ENCODE peak calls at places on chromosomes 12 and 14, in ten cellular contexts. W is tibial artery; E is Caco-2; Q is CD8-positive, alpha-beta memory T cell; Y is lung; I is GM23338; D is H1; O is left lung; T is lower lobe of right lung; R is heart left ventricle. Z is an unnamed sample.
A peak's percentile ranks its signal among the peaks of the same experiment; 100 is the strongest.

GRCh38 chr14:70893842-70894237 is 13.4 kb upstream of the PCNX1 start:
- DNase-seq in W (no peak), E (no peak), Q (no peak), Y (no peak), I (no peak), D (no peak), O (no peak), T (no peak), R (no peak), Z (no peak)

GRCh38 chr12:109951136-109951535 is 45.0 kb downstream of the GIT2 start:
- DNase-seq in W (no peak), E (no peak), Q (no peak), Y (no peak), I (no peak), D (no peak), O (no peak), T (no peak), R (no peak), Z (no peak)

GRCh38 chr14:67487937-67488893 is at the start of gene TMEM229B:
- DNase-seq in W (no peak), E (no peak), Q (peak; percentile 78), Y (peak; percentile 38), I (no peak), D (no peak), O (no peak), T (peak; percentile 64), R (peak; percentile 61), Z (peak; percentile 27)

GRCh38 chr12:113108308-113108707 is 27.3 kb downstream of the RASAL1 start:
- DNase-seq in W (no peak), E (no peak), Q (no peak), Y (no peak), I (no peak), D (no peak), O (no peak), T (no peak), R (no peak), Z (no peak)

GRCh38 chr14:83611906-83612305 is 1918.0 kb upstream of the FLRT2 start:
- DNase-seq in W (no peak), E (no peak), Q (no peak), Y (no peak), I (no peak), D (no peak), O (no peak), T (no peak), R (no peak), Z (no peak)

GRCh38 chr14:50003213-50004021 is 110.5 kb downstream of the ARF6 start:
- DNase-seq in W (peak; percentile 79), E (peak; percentile 89), Q (peak; percentile 86), Y (peak; percentile 87), I (peak; percentile 72), D (no peak), O (peak; percentile 94), T (peak; percentile 93), R (peak; percentile 92), Z (peak; percentile 84)

GRCh38 chr12:49294086-49294803 is 702 bp upstream of the PRPH start:
- DNase-seq in W (no peak), E (no peak), Q (no peak), Y (no peak), I (no peak), D (no peak), O (no peak), T (no peak), R (no peak), Z (no peak)

GRCh38 chr14:96272777-96273471 is 16.9 kb downstream of the BDKRB1 start:
- DNase-seq in W (no peak), E (no peak), Q (no peak), Y (no peak), I (no peak), D (no peak), O (no peak), T (no peak), R (no peak), Z (no peak)

GRCh38 chr14:59678352-59678751 is 101.7 kb upstream of the CCDC175 start:
- DNase-seq in W (no peak), E (no peak), Q (no peak), Y (no peak), I (no peak), D (no peak), O (no peak), T (no peak), R (no peak), Z (no peak)

GRCh38 chr14:104536942-104537612 is 42.5 kb upstream of the C14orf180 start:
- DNase-seq in W (no peak), E (no peak), Q (no peak), Y (peak; percentile 37), I (no peak), D (no peak), O (no peak), T (peak; percentile 23), R (no peak), Z (peak; percentile 22)

GRCh38 chr12:53078425-53079225 is 565 bp downstream of the SPRYD3 start:
- DNase-seq in W (no peak), E (no peak), Q (no peak), Y (no peak), I (peak; percentile 72), D (no peak), O (peak; percentile 21), T (no peak), R (no peak), Z (no peak)

GRCh38 chr14:79376557-79376956 is 834.7 kb downstream of the DIO2 start:
- DNase-seq in W (no peak), E (no peak), Q (no peak), Y (no peak), I (no peak), D (no peak), O (no peak), T (no peak), R (no peak), Z (no peak)

GRCh38 chr12:53978477-53979356 is 4.0 kb upstream of the HOTAIR start:
- DNase-seq in W (no peak), E (peak; percentile 85), Q (no peak), Y (no peak), I (peak; percentile 58), D (no peak), O (no peak), T (no peak), R (no peak), Z (no peak)

GRCh38 chr12:129844662-129845061 is 59.2 kb downstream of the TMEM132D start:
- DNase-seq in W (no peak), E (no peak), Q (no peak), Y (no peak), I (no peak), D (no peak), O (no peak), T (no peak), R (no peak), Z (no peak)

DNA sequence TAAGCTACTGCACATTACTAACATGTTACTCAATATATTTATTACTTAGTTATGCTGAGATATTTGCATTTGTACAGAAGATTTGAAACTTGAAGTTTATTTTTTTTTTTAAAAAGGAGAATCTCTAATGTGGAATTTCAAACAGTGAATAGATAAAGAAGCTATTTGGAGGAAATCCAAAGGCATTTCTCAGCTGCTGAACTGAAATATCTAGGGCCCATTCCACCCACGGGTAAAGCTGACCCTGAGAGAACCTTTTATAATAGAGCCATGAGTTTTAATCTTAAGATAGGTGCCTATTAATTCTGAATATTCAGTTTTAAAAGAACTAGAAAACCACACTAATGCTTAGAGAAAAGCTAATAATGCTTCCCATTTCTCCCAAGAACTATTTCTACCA is 225.4 kb upstream of the CAND1 start:
- DNase-seq in W (no peak), E (no peak), Q (no peak), Y (no peak), I (no peak), D (no peak), O (no peak), T (no peak), R (no peak), Z (no peak)
- H3K4me1 ChIP-seq in W (no peaks in the 10 kb centered on the region), E (no peaks in the 10 kb centered on the region), Q (no peaks in the 10 kb centered on the region), Y (no peaks in the 10 kb centered on the region), I (peaks cover 22% of the 10 kb centered on the region), D (peaks cover 15% of the 10 kb centered on the region), O (no peaks in the 10 kb centered on the region), T (no peaks in the 10 kb centered on the region), R (no peaks in the 10 kb centered on the region), Z (peaks cover 6% of the 10 kb centered on the region)

DNA sequence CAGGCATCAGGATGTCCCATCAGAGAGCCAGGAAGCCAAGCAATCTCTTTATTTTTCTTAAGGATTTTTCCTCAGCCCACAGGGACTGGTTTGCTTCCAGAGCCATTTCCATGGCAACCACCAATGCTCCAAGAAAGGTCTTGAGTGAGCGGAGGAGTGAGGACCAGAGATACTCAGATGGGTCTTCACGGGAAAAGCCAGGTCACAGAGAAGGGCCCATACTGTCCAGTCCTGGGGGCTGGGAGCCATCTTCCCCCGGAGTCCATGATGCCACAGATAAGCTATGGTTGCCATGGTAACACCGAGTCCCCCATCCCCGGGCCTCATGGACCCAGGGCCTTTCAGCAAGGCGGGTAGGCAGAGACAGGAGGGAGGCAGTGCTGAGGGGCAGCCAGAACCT is 28.6 kb downstream of the CMKLR1 start:
- DNase-seq in W (no peak), E (no peak), Q (no peak), Y (no peak), I (peak; percentile 23), D (no peak), O (no peak), T (no peak), R (no peak), Z (no peak)
- H3K4me1 ChIP-seq in W (peaks cover 87% of the 10 kb centered on the region), E (peaks cover 28% of the 10 kb centered on the region), Q (peaks cover 31% of the 10 kb centered on the region), Y (peaks cover 5% of the 10 kb centered on the region), I (peaks cover 18% of the 10 kb centered on the region), D (peaks cover 4% of the 10 kb centered on the region), O (peaks cover 83% of the 10 kb centered on the region), T (peaks cover 90% of the 10 kb centered on the region), R (peaks cover 97% of the 10 kb centered on the region), Z (peaks cover 33% of the 10 kb centered on the region)

DNA sequence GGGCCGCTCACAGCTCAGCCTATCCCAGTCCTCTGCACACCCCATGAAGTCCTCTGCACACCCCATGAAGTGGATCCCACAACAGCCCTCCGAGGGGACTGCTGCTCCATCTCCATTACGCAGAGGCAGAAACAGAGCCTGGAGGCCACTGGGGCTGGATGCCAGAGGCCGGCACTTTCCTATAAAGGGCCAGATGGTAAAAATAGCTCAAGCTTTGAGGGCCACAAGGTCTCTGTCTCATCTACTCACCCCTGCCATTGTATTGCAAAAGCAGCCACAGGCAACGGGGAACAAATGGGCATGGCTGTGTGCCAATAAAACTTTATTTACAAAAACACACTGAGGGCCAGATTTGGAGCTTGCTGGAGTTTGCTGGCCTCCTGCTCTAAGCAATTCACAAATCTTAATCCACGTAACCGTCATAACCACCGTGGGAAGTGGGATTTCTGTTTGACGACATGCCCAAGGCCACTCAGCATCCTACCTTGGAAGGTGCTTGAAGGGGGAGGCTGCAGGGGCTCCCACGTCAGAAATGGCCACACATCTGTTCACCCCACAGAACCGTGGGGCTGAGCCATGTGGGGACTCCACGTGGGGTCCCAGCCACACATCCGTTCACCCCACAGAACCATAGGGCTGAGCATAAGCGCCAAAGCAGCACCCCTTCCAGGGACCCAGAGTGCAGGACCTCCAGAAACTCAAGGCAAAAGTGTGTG is 92.0 kb downstream of the NCOR2 start:
- DNase-seq in W (no peak), E (no peak), Q (no peak), Y (no peak), I (no peak), D (no peak), O (peak; percentile 25), T (no peak), R (peak; percentile 38), Z (no peak)
- H3K4me1 ChIP-seq in W (peaks cover 19% of the 10 kb centered on the region), E (peaks cover 3% of the 10 kb centered on the region), Q (peaks cover 6% of the 10 kb centered on the region), Y (peaks cover 6% of the 10 kb centered on the region), I (no peaks in the 10 kb centered on the region), D (peaks cover 9% of the 10 kb centered on the region), O (peaks cover 10% of the 10 kb centered on the region), T (peaks cover 8% of the 10 kb centered on the region), R (peaks cover 10% of the 10 kb centered on the region), Z (peaks cover 22% of the 10 kb centered on the region)

DNA sequence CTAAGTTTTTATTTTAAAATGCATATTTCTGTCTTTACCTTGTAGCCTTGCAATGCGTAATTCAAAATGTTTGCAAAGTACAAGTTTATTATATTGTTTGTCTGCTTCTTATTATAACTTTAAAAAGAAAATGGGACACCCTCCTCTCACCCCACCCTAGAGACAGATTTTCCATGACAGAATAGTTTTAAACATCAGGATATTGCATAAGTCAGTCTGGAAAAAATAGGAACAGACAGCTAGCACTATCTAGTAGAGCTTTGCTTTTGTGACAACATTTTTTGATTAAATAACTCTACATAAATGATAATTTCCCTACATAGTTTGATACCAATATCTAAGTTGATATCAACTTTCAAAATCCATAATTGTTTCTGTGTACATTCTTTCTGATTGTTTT is 71.3 kb downstream of the PDE3A start:
- DNase-seq in W (no peak), E (no peak), Q (no peak), Y (no peak), I (no peak), D (no peak), O (no peak), T (no peak), R (no peak), Z (no peak)
- H3K4me1 ChIP-seq in W (peaks cover 99% of the 10 kb centered on the region), E (no peaks in the 10 kb centered on the region), Q (no peaks in the 10 kb centered on the region), Y (peaks cover 36% of the 10 kb centered on the region), I (peaks cover 39% of the 10 kb centered on the region), D (peaks cover 9% of the 10 kb centered on the region), O (no peaks in the 10 kb centered on the region), T (no peaks in the 10 kb centered on the region), R (peaks cover 58% of the 10 kb centered on the region), Z (peaks cover 15% of the 10 kb centered on the region)

Z was measured in adrenal gland.